ENCODE peak calls at places on chromosomes 1 and 21, in five cellular contexts. H is ovary; D is body of pancreas; L is fibroblast of lung; V is CD8-positive, alpha-beta memory T cell. W is an unnamed sample.

GRCh38 chr1:220565670-220566069 is 37.7 kb downstream of the MARK1 start:
- DNase-seq in H (no peak), L (no peak), V (no peak), D (no peak), W (no peak)

GRCh38 chr21:44449473-44450363 is 5.6 kb upstream of the LRRC3 start:
- DNase-seq in D (no peak), V (no peak), H (no peak), L (peak; percentile 4), W (no peak)

GRCh38 chr1:176119549-176119948 is 87.5 kb downstream of the COP1 start:
- DNase-seq in H (no peak), D (no peak), L (peak; percentile 3), V (no peak), W (no peak)

GRCh38 chr21:28641731-28642130 is 350.9 kb downstream of the LTN1 start:
- DNase-seq in L (no peak), V (no peak), D (no peak), H (no peak), W (no peak)

GRCh38 chr21:43691801-43692200 is 27.1 kb upstream of the PDXK start:
- DNase-seq in D (no peak), H (no peak), L (no peak), V (no peak), W (no peak)

GRCh38 chr1:58660105-58660504 is 39.8 kb downstream of the MYSM1 start:
- DNase-seq in H (no peak), V (no peak), L (no peak), D (no peak), W (no peak)

GRCh38 chr1:239999170-239999569 is 92.5 kb upstream of the FMN2 start:
- DNase-seq in L (no peak), H (no peak), D (no peak), V (no peak), W (no peak)

GRCh38 chr1:219883400-219884332 is 44.7 kb downstream of the SLC30A10 start:
- DNase-seq in D (no peak), V (no peak), H (no peak), L (no peak), W (no peak)

GRCh38 chr1:106986603-106987002 is 69.9 kb upstream of the PRMT6 start:
- DNase-seq in H (no peak), D (no peak), L (no peak), V (no peak), W (no peak)

GRCh38 chr1:20355828-20356735 is 65.4 kb downstream of the VWA5B1 start:
- DNase-seq in H (no peak), V (no peak), D (no peak), L (no peak), W (no peak)

GRCh38 chr1:8147922-8148321 is 121.8 kb upstream of the ERRFI1 start:
- DNase-seq in D (no peak), L (no peak), H (no peak), V (no peak), W (no peak)

GRCh38 chr1:12587981-12588620 is 29.9 kb downstream of the DHRS3 start:
- DNase-seq in H (no peak), D (no peak), L (peak; percentile 89), V (no peak), W (no peak)

GRCh38 chr21:41109174-41109573 is 58.8 kb upstream of the BACE2 start:
- DNase-seq in D (no peak), V (no peak), H (no peak), L (no peak), W (no peak)

GRCh38 chr21:41107602-41108001 is 60.4 kb upstream of the BACE2 start:
- DNase-seq in H (no peak), D (no peak), L (no peak), V (no peak), W (no peak)

GRCh38 chr21:41112740-41113692 is 54.9 kb upstream of the BACE2 start:
- DNase-seq in D (peak; percentile 12), L (peak; percentile 99), H (no peak), V (no peak), W (no peak)

GRCh38 chr21:41111681-41112080 is 56.3 kb upstream of the BACE2 start:
- DNase-seq in H (no peak), D (no peak), L (no peak), V (no peak), W (no peak)

DNA sequence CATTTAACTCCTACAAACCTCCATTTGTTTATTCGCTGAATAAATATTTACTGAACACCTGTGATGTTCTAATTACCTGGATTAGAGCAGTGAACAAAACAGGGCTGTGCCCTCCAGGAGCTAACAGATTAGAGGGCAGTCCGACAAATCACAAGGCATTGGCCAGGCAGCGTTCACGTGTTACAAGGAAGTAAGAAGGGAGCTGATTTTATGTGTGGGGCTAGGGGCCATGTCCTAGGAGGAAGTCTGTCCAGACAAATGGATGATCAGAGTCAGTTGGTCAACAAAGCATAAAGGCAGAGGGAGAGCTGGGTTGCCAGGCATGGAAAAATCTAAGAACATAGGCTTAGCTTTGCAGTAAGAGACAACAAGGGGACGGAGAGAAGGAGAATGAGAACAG is 57.3 kb upstream of the BACE2 start:
- DNase-seq in D (no peak), V (no peak), L (no peak), H (no peak), W (no peak)
- H3K4me3 ChIP-seq in D (no peak overlapping the region), V (no peak overlapping the region), L (no peak overlapping the region), H (no peak overlapping the region), W (no peak overlapping the region)

GRCh38 chr1:55428944-55429931 is 214.1 kb upstream of the USP24 start:
- DNase-seq in H (peak; percentile 43), V (no peak), L (peak; percentile 100), D (peak; percentile 57), W (peak; percentile 89)

GRCh38 chr1:55426156-55426555 is 211.0 kb upstream of the USP24 start:
- DNase-seq in D (no peak), V (no peak), L (no peak), H (no peak), W (no peak)

GRCh38 chr1:55426619-55427018 is 211.5 kb upstream of the USP24 start:
- DNase-seq in V (no peak), D (no peak), H (no peak), L (no peak), W (no peak)

GRCh38 chr1:55428236-55428635 is 213.1 kb upstream of the USP24 start:
- DNase-seq in D (no peak), V (no peak), H (no peak), L (no peak), W (no peak)

GRCh38 chr1:55427576-55427975 is 212.4 kb upstream of the USP24 start:
- DNase-seq in H (no peak), L (peak; percentile 48), D (no peak), V (no peak), W (no peak)
- H3K27ac ChIP-seq in H (no peak overlapping the region), L (peak overlapping the region; percentile 97), D (no peak overlapping the region), V (no peak overlapping the region), W (peak overlapping the region; percentile 15)

GRCh38 chr1:185644531-185644930 is 89.7 kb upstream of the HMCN1 start:
- DNase-seq in L (peak; percentile 23), V (no peak), D (no peak), H (no peak), W (no peak)

GRCh38 chr1:185648858-185649589 is 85.2 kb upstream of the HMCN1 start:
- DNase-seq in V (no peak), D (no peak), L (no peak), H (no peak), W (no peak)

GRCh38 chr1:185645686-185646085 is 88.5 kb upstream of the HMCN1 start:
- DNase-seq in D (no peak), V (no peak), L (peak; percentile 41), H (no peak), W (no peak)

GRCh38 chr1:185645201-185645640 is 89.0 kb upstream of the HMCN1 start:
- DNase-seq in V (no peak), D (no peak), H (no peak), L (peak; percentile 46), W (no peak)

GRCh38 chr1:185646202-185646683 is 87.9 kb upstream of the HMCN1 start:
- DNase-seq in L (peak; percentile 99), H (peak; percentile 33), V (no peak), D (peak; percentile 92), W (no peak)
- H3K4me3 ChIP-seq in L (no peak overlapping the region), H (no peak overlapping the region), V (no peak overlapping the region), D (no peak overlapping the region), W (no peak overlapping the region)

DNA sequence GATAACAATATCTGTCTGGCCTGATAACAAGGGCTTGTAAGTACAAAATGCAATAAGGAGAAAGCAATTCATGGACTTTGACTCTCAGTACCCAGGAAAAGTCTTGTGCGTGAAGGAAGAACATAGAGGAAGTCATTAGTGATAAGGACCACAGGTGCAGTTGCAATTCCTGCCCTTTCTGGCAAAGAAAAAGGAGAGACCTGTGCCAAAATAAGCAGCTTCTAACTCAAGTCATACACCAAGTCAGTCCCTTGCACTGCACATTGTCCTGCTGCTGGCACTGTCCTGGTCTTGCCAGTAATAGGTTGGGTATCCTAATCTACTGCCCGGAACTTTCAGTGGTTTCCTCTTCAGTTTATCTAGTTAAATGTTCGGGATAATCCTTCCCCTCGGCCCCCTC is 14.8 kb upstream of the SOD1 start:
- DNase-seq in V (no peak), L (no peak), H (no peak), D (peak; percentile 53), W (no peak)
- H3K27ac ChIP-seq in V (no peak overlapping the region), L (no peak overlapping the region), H (no peak overlapping the region), D (no peak overlapping the region), W (no peak overlapping the region)

GRCh38 chr1:150405660-150406059 is 41.7 kb downstream of the RPRD2 start:
- DNase-seq in L (no peak), H (no peak), D (no peak), V (no peak), W (no peak)
- H3K4me3 ChIP-seq in L (no peak overlapping the region), H (no peak overlapping the region), D (no peak overlapping the region), V (no peak overlapping the region), W (no peak overlapping the region)